ENCODE peak calls at places on chromosomes 6 and 20, in eight cellular contexts. One of them, this sample, is unnamed.

GRCh38 chr6:119077643-119078448 is 618 bp downstream of the FAM184A start:
- DNase-seq in epithelial cell of esophagus: peak
- DNase-seq in T1000: peak
- DNase-seq in pancreas: peak
- DNase-seq in lung: peak
- DNase-seq in NCI-H2081: peak
- DNase-seq in stimulated activated CD4-positive, alpha-beta T cell treated with anti-CD3 and anti-CD28 coated beads, Interleukin-2, amount 100 ng/mL, for 48 hours: peak
- DNase-seq in hepatic stellate cell: no peak
- DNase-seq in this sample: peak

GRCh38 chr6:44126320-44127149 is 717 bp downstream of the MRPL14 start:
- DNase-seq in epithelial cell of esophagus: peak
- DNase-seq in T1000: peak
- DNase-seq in pancreas: peak
- DNase-seq in lung: no peak
- DNase-seq in NCI-H2081: peak
- DNase-seq in stimulated activated CD4-positive, alpha-beta T cell treated with anti-CD3 and anti-CD28 coated beads, Interleukin-2, amount 100 ng/mL, for 48 hours: peak
- DNase-seq in hepatic stellate cell: peak
- DNase-seq in this sample: peak

GRCh38 chr6:145756170-145756662 is 20.9 kb upstream of the EPM2A start:
- DNase-seq in epithelial cell of esophagus: peak
- DNase-seq in T1000: peak
- DNase-seq in pancreas: no peak
- DNase-seq in lung: peak
- DNase-seq in NCI-H2081: no peak
- DNase-seq in stimulated activated CD4-positive, alpha-beta T cell treated with anti-CD3 and anti-CD28 coated beads, Interleukin-2, amount 100 ng/mL, for 48 hours: no peak
- DNase-seq in hepatic stellate cell: peak
- DNase-seq in this sample: no peak

GRCh38 chr6:56643379-56644089 is 845 bp upstream of the DST start:
- DNase-seq in epithelial cell of esophagus: no peak
- DNase-seq in T1000: no peak
- DNase-seq in pancreas: no peak
- DNase-seq in lung: no peak
- DNase-seq in NCI-H2081: no peak
- DNase-seq in stimulated activated CD4-positive, alpha-beta T cell treated with anti-CD3 and anti-CD28 coated beads, Interleukin-2, amount 100 ng/mL, for 48 hours: no peak
- DNase-seq in hepatic stellate cell: no peak
- DNase-seq in this sample: no peak

GRCh38 chr20:36391456-36391855 is 85.3 kb downstream of the DLGAP4 start:
- DNase-seq in epithelial cell of esophagus: peak
- DNase-seq in T1000: no peak
- DNase-seq in pancreas: no peak
- DNase-seq in lung: no peak
- DNase-seq in NCI-H2081: no peak
- DNase-seq in stimulated activated CD4-positive, alpha-beta T cell treated with anti-CD3 and anti-CD28 coated beads, Interleukin-2, amount 100 ng/mL, for 48 hours: no peak
- DNase-seq in hepatic stellate cell: no peak
- DNase-seq in this sample: no peak

GRCh38 chr20:24685736-24686135 is 216.3 kb downstream of the SYNDIG1 start:
- DNase-seq in epithelial cell of esophagus: no peak
- DNase-seq in T1000: no peak
- DNase-seq in pancreas: no peak
- DNase-seq in lung: no peak
- DNase-seq in NCI-H2081: no peak
- DNase-seq in stimulated activated CD4-positive, alpha-beta T cell treated with anti-CD3 and anti-CD28 coated beads, Interleukin-2, amount 100 ng/mL, for 48 hours: no peak
- DNase-seq in hepatic stellate cell: no peak
- DNase-seq in this sample: no peak

GRCh38 chr6:81634155-81634880 is 118.2 kb downstream of the TENT5A start:
- DNase-seq in epithelial cell of esophagus: no peak
- DNase-seq in T1000: no peak
- DNase-seq in pancreas: no peak
- DNase-seq in lung: no peak
- DNase-seq in NCI-H2081: peak
- DNase-seq in stimulated activated CD4-positive, alpha-beta T cell treated with anti-CD3 and anti-CD28 coated beads, Interleukin-2, amount 100 ng/mL, for 48 hours: no peak
- DNase-seq in hepatic stellate cell: no peak
- DNase-seq in this sample: no peak

GRCh38 chr6:4020822-4021132 is 58.2 kb downstream of the FAM217A start:
- DNase-seq in epithelial cell of esophagus: no peak
- DNase-seq in T1000: no peak
- DNase-seq in pancreas: no peak
- DNase-seq in lung: no peak
- DNase-seq in NCI-H2081: no peak
- DNase-seq in stimulated activated CD4-positive, alpha-beta T cell treated with anti-CD3 and anti-CD28 coated beads, Interleukin-2, amount 100 ng/mL, for 48 hours: no peak
- DNase-seq in hepatic stellate cell: no peak
- DNase-seq in this sample: no peak

GRCh38 chr20:40637176-40637575 is 51.9 kb downstream of the MAFB start:
- DNase-seq in epithelial cell of esophagus: no peak
- DNase-seq in T1000: no peak
- DNase-seq in pancreas: no peak
- DNase-seq in lung: no peak
- DNase-seq in NCI-H2081: no peak
- DNase-seq in stimulated activated CD4-positive, alpha-beta T cell treated with anti-CD3 and anti-CD28 coated beads, Interleukin-2, amount 100 ng/mL, for 48 hours: no peak
- DNase-seq in hepatic stellate cell: no peak
- DNase-seq in this sample: no peak

GRCh38 chr20:17666491-17666890 is 15.6 kb downstream of the RRBP1 start:
- DNase-seq in epithelial cell of esophagus: no peak
- DNase-seq in T1000: no peak
- DNase-seq in pancreas: no peak
- DNase-seq in lung: no peak
- DNase-seq in NCI-H2081: no peak
- DNase-seq in stimulated activated CD4-positive, alpha-beta T cell treated with anti-CD3 and anti-CD28 coated beads, Interleukin-2, amount 100 ng/mL, for 48 hours: no peak
- DNase-seq in hepatic stellate cell: no peak
- DNase-seq in this sample: no peak